ENCODE peak calls at places on chromosome 17, in four cellular contexts. One of them, this sample, is unnamed.

GRCh38 chr17:45794840-45795239 is 10.7 kb downstream of the CRHR1 start:
- DNase-seq in AG04450: no peak
- DNase-seq in HEK293T: peak
- DNase-seq in stimulated activated CD4-positive, alpha-beta T cell treated with anti-CD3 and anti-CD28 coated beads, Interleukin-12 subunit alpha, Interleukin-12 subunit beta, amount 100 ng/mL, for 24 hours: no peak
- DNase-seq in this sample: no peak

GRCh38 chr17:82087961-82088837 is 9.8 kb downstream of the FASN start:
- DNase-seq in AG04450: no peak
- DNase-seq in HEK293T: no peak
- DNase-seq in stimulated activated CD4-positive, alpha-beta T cell treated with anti-CD3 and anti-CD28 coated beads, Interleukin-12 subunit alpha, Interleukin-12 subunit beta, amount 100 ng/mL, for 24 hours: no peak
- DNase-seq in this sample: no peak

GRCh38 chr17:81371910-81372760 is 23.1 kb upstream of the BAHCC1 start:
- DNase-seq in AG04450: no peak
- DNase-seq in HEK293T: no peak
- DNase-seq in stimulated activated CD4-positive, alpha-beta T cell treated with anti-CD3 and anti-CD28 coated beads, Interleukin-12 subunit alpha, Interleukin-12 subunit beta, amount 100 ng/mL, for 24 hours: no peak
- DNase-seq in this sample: no peak

GRCh38 chr17:83144421-83145357 is 65.3 kb downstream of the METRNL start:
- DNase-seq in AG04450: no peak
- DNase-seq in HEK293T: no peak
- DNase-seq in stimulated activated CD4-positive, alpha-beta T cell treated with anti-CD3 and anti-CD28 coated beads, Interleukin-12 subunit alpha, Interleukin-12 subunit beta, amount 100 ng/mL, for 24 hours: no peak
- DNase-seq in this sample: no peak

GRCh38 chr17:915416-916201 is 64.0 kb downstream of the NXN start:
- DNase-seq in AG04450: no peak
- DNase-seq in HEK293T: no peak
- DNase-seq in stimulated activated CD4-positive, alpha-beta T cell treated with anti-CD3 and anti-CD28 coated beads, Interleukin-12 subunit alpha, Interleukin-12 subunit beta, amount 100 ng/mL, for 24 hours: no peak
- DNase-seq in this sample: no peak

GRCh38 chr17:35947156-35947585 is 3.7 kb upstream of the LYZL6 start:
- DNase-seq in AG04450: no peak
- DNase-seq in HEK293T: peak
- DNase-seq in stimulated activated CD4-positive, alpha-beta T cell treated with anti-CD3 and anti-CD28 coated beads, Interleukin-12 subunit alpha, Interleukin-12 subunit beta, amount 100 ng/mL, for 24 hours: peak
- DNase-seq in this sample: peak

GRCh38 chr17:82287849-82288601 is 14.5 kb upstream of the CSNK1D start:
- DNase-seq in AG04450: peak
- DNase-seq in HEK293T: peak
- DNase-seq in stimulated activated CD4-positive, alpha-beta T cell treated with anti-CD3 and anti-CD28 coated beads, Interleukin-12 subunit alpha, Interleukin-12 subunit beta, amount 100 ng/mL, for 24 hours: no peak
- DNase-seq in this sample: peak

GRCh38 chr17:7477392-7478275 is 1.8 kb downstream of the ZBTB4 start:
- DNase-seq in AG04450: peak
- DNase-seq in HEK293T: no peak
- DNase-seq in stimulated activated CD4-positive, alpha-beta T cell treated with anti-CD3 and anti-CD28 coated beads, Interleukin-12 subunit alpha, Interleukin-12 subunit beta, amount 100 ng/mL, for 24 hours: no peak
- DNase-seq in this sample: no peak

GRCh38 chr17:31533546-31534155 is 142.2 kb downstream of the RAB11FIP4 start:
- DNase-seq in AG04450: peak
- DNase-seq in HEK293T: peak
- DNase-seq in stimulated activated CD4-positive, alpha-beta T cell treated with anti-CD3 and anti-CD28 coated beads, Interleukin-12 subunit alpha, Interleukin-12 subunit beta, amount 100 ng/mL, for 24 hours: no peak
- DNase-seq in this sample: no peak

GRCh38 chr17:61419496-61420046 is 19.9 kb downstream of the TBX2 start:
- DNase-seq in AG04450: no peak
- DNase-seq in HEK293T: no peak
- DNase-seq in stimulated activated CD4-positive, alpha-beta T cell treated with anti-CD3 and anti-CD28 coated beads, Interleukin-12 subunit alpha, Interleukin-12 subunit beta, amount 100 ng/mL, for 24 hours: no peak
- DNase-seq in this sample: no peak

GRCh38 chr17:37506678-37507077 is 17.0 kb downstream of the DUSP14 start:
- DNase-seq in AG04450: no peak
- DNase-seq in HEK293T: peak
- DNase-seq in stimulated activated CD4-positive, alpha-beta T cell treated with anti-CD3 and anti-CD28 coated beads, Interleukin-12 subunit alpha, Interleukin-12 subunit beta, amount 100 ng/mL, for 24 hours: no peak
- DNase-seq in this sample: no peak

GRCh38 chr17:51846561-51846960 is 312.0 kb downstream of the CA10 start:
- DNase-seq in AG04450: no peak
- DNase-seq in HEK293T: no peak
- DNase-seq in stimulated activated CD4-positive, alpha-beta T cell treated with anti-CD3 and anti-CD28 coated beads, Interleukin-12 subunit alpha, Interleukin-12 subunit beta, amount 100 ng/mL, for 24 hours: no peak
- DNase-seq in this sample: no peak

GRCh38 chr17:39979865-39980401 is 674 bp upstream of the PSMD3 start:
- DNase-seq in AG04450: no peak
- DNase-seq in HEK293T: no peak
- DNase-seq in stimulated activated CD4-positive, alpha-beta T cell treated with anti-CD3 and anti-CD28 coated beads, Interleukin-12 subunit alpha, Interleukin-12 subunit beta, amount 100 ng/mL, for 24 hours: no peak
- DNase-seq in this sample: no peak

GRCh38 chr17:70552230-70552981 is 383.1 kb downstream of the KCNJ2 start:
- DNase-seq in AG04450: no peak
- DNase-seq in HEK293T: peak
- DNase-seq in stimulated activated CD4-positive, alpha-beta T cell treated with anti-CD3 and anti-CD28 coated beads, Interleukin-12 subunit alpha, Interleukin-12 subunit beta, amount 100 ng/mL, for 24 hours: no peak
- DNase-seq in this sample: peak

GRCh38 chr17:32575865-32576264 is 89.1 kb downstream of the CDK5R1 start:
- DNase-seq in AG04450: no peak
- DNase-seq in HEK293T: no peak
- DNase-seq in stimulated activated CD4-positive, alpha-beta T cell treated with anti-CD3 and anti-CD28 coated beads, Interleukin-12 subunit alpha, Interleukin-12 subunit beta, amount 100 ng/mL, for 24 hours: no peak
- DNase-seq in this sample: no peak

GRCh38 chr17:26962255-26963162 is 331.4 kb upstream of the WSB1 start:
- DNase-seq in AG04450: no peak
- DNase-seq in HEK293T: no peak
- DNase-seq in stimulated activated CD4-positive, alpha-beta T cell treated with anti-CD3 and anti-CD28 coated beads, Interleukin-12 subunit alpha, Interleukin-12 subunit beta, amount 100 ng/mL, for 24 hours: no peak
- DNase-seq in this sample: no peak

GRCh38 chr17:75854881-75855309 is 240 bp downstream of the WBP2 start:
- DNase-seq in AG04450: no peak
- DNase-seq in HEK293T: peak
- DNase-seq in stimulated activated CD4-positive, alpha-beta T cell treated with anti-CD3 and anti-CD28 coated beads, Interleukin-12 subunit alpha, Interleukin-12 subunit beta, amount 100 ng/mL, for 24 hours: no peak
- DNase-seq in this sample: no peak

GRCh38 chr17:57274162-57274561 is 17.8 kb downstream of the MSI2 start:
- DNase-seq in AG04450: no peak
- DNase-seq in HEK293T: no peak
- DNase-seq in stimulated activated CD4-positive, alpha-beta T cell treated with anti-CD3 and anti-CD28 coated beads, Interleukin-12 subunit alpha, Interleukin-12 subunit beta, amount 100 ng/mL, for 24 hours: no peak
- DNase-seq in this sample: no peak

GRCh38 chr17:39700148-39700987 is 504 bp downstream of the ERBB2 start:
- DNase-seq in AG04450: no peak
- DNase-seq in HEK293T: peak
- DNase-seq in stimulated activated CD4-positive, alpha-beta T cell treated with anti-CD3 and anti-CD28 coated beads, Interleukin-12 subunit alpha, Interleukin-12 subunit beta, amount 100 ng/mL, for 24 hours: no peak
- DNase-seq in this sample: no peak

GRCh38 chr17:81090361-81091133 is 55.6 kb downstream of the BAIAP2 start:
- DNase-seq in AG04450: no peak
- DNase-seq in HEK293T: peak
- DNase-seq in stimulated activated CD4-positive, alpha-beta T cell treated with anti-CD3 and anti-CD28 coated beads, Interleukin-12 subunit alpha, Interleukin-12 subunit beta, amount 100 ng/mL, for 24 hours: no peak
- DNase-seq in this sample: peak

GRCh38 chr17:6078370-6078950 is 8.3 kb downstream of the WSCD1 start:
- DNase-seq in AG04450: no peak
- DNase-seq in HEK293T: no peak
- DNase-seq in stimulated activated CD4-positive, alpha-beta T cell treated with anti-CD3 and anti-CD28 coated beads, Interleukin-12 subunit alpha, Interleukin-12 subunit beta, amount 100 ng/mL, for 24 hours: no peak
- DNase-seq in this sample: no peak

GRCh38 chr17:44095647-44096496 is 25.3 kb downstream of the G6PC3 start:
- DNase-seq in AG04450: peak
- DNase-seq in HEK293T: peak
- DNase-seq in stimulated activated CD4-positive, alpha-beta T cell treated with anti-CD3 and anti-CD28 coated beads, Interleukin-12 subunit alpha, Interleukin-12 subunit beta, amount 100 ng/mL, for 24 hours: no peak
- DNase-seq in this sample: peak

GRCh38 chr17:6098466-6099180 is 28.4 kb downstream of the WSCD1 start:
- DNase-seq in AG04450: no peak
- DNase-seq in HEK293T: no peak
- DNase-seq in stimulated activated CD4-positive, alpha-beta T cell treated with anti-CD3 and anti-CD28 coated beads, Interleukin-12 subunit alpha, Interleukin-12 subunit beta, amount 100 ng/mL, for 24 hours: no peak
- DNase-seq in this sample: no peak

GRCh38 chr17:2954898-2955445 is 108.4 kb downstream of the OR1D5 start:
- DNase-seq in AG04450: peak
- DNase-seq in HEK293T: no peak
- DNase-seq in stimulated activated CD4-positive, alpha-beta T cell treated with anti-CD3 and anti-CD28 coated beads, Interleukin-12 subunit alpha, Interleukin-12 subunit beta, amount 100 ng/mL, for 24 hours: no peak
- DNase-seq in this sample: peak

GRCh38 chr17:41695134-41695661 is 6.5 kb downstream of the EIF1 start:
- DNase-seq in AG04450: no peak
- DNase-seq in HEK293T: no peak
- DNase-seq in stimulated activated CD4-positive, alpha-beta T cell treated with anti-CD3 and anti-CD28 coated beads, Interleukin-12 subunit alpha, Interleukin-12 subunit beta, amount 100 ng/mL, for 24 hours: no peak
- DNase-seq in this sample: no peak

GRCh38 chr17:38571833-38572274 is 33.9 kb downstream of the SRCIN1 start:
- DNase-seq in AG04450: no peak
- DNase-seq in HEK293T: no peak
- DNase-seq in stimulated activated CD4-positive, alpha-beta T cell treated with anti-CD3 and anti-CD28 coated beads, Interleukin-12 subunit alpha, Interleukin-12 subunit beta, amount 100 ng/mL, for 24 hours: no peak
- DNase-seq in this sample: no peak

GRCh38 chr17:59618894-59619312 is 792 bp upstream of the CLTC start:
- DNase-seq in AG04450: no peak
- DNase-seq in HEK293T: no peak
- DNase-seq in stimulated activated CD4-positive, alpha-beta T cell treated with anti-CD3 and anti-CD28 coated beads, Interleukin-12 subunit alpha, Interleukin-12 subunit beta, amount 100 ng/mL, for 24 hours: no peak
- DNase-seq in this sample: no peak

GRCh38 chr17:74117087-74117486 is 86.4 kb upstream of the RPL38 start:
- DNase-seq in AG04450: no peak
- DNase-seq in HEK293T: no peak
- DNase-seq in stimulated activated CD4-positive, alpha-beta T cell treated with anti-CD3 and anti-CD28 coated beads, Interleukin-12 subunit alpha, Interleukin-12 subunit beta, amount 100 ng/mL, for 24 hours: no peak
- DNase-seq in this sample: no peak

GRCh38 chr17:47649972-47650524 is 329 bp downstream of the KPNB1 start:
- DNase-seq in AG04450: no peak
- DNase-seq in HEK293T: no peak
- DNase-seq in stimulated activated CD4-positive, alpha-beta T cell treated with anti-CD3 and anti-CD28 coated beads, Interleukin-12 subunit alpha, Interleukin-12 subunit beta, amount 100 ng/mL, for 24 hours: no peak
- DNase-seq in this sample: no peak

GRCh38 chr17:36506831-36507230 is 20.4 kb downstream of the ZNHIT3 start:
- DNase-seq in AG04450: no peak
- DNase-seq in HEK293T: no peak
- DNase-seq in stimulated activated CD4-positive, alpha-beta T cell treated with anti-CD3 and anti-CD28 coated beads, Interleukin-12 subunit alpha, Interleukin-12 subunit beta, amount 100 ng/mL, for 24 hours: no peak
- DNase-seq in this sample: no peak

GRCh38 chr17:73311428-73311780 is 397 bp downstream of the CDC42EP4 start:
- DNase-seq in AG04450: no peak
- DNase-seq in HEK293T: no peak
- DNase-seq in stimulated activated CD4-positive, alpha-beta T cell treated with anti-CD3 and anti-CD28 coated beads, Interleukin-12 subunit alpha, Interleukin-12 subunit beta, amount 100 ng/mL, for 24 hours: no peak
- DNase-seq in this sample: no peak

GRCh38 chr17:17347234-17347955 is 44.2 kb downstream of the NT5M start:
- DNase-seq in AG04450: no peak
- DNase-seq in HEK293T: no peak
- DNase-seq in stimulated activated CD4-positive, alpha-beta T cell treated with anti-CD3 and anti-CD28 coated beads, Interleukin-12 subunit alpha, Interleukin-12 subunit beta, amount 100 ng/mL, for 24 hours: no peak
- DNase-seq in this sample: no peak

GRCh38 chr17:28953444-28954118 is 2.3 kb upstream of the PHF12 start:
- DNase-seq in AG04450: no peak
- DNase-seq in HEK293T: peak
- DNase-seq in stimulated activated CD4-positive, alpha-beta T cell treated with anti-CD3 and anti-CD28 coated beads, Interleukin-12 subunit alpha, Interleukin-12 subunit beta, amount 100 ng/mL, for 24 hours: no peak
- DNase-seq in this sample: peak